ENCODE peak calls at places on chromosomes 1 and 21, in five cellular contexts. One of them, this sample, is unnamed.

GRCh38 chr1:9420835-9421532 is 118.3 kb upstream of the SLC25A33 start:
- DNase-seq in adrenal gland: no peak
- DNase-seq in lower lobe of right lung: no peak
- DNase-seq in stimulated activated CD8-positive, alpha-beta memory T cell treated with anti-CD3 and anti-CD28 coated beads, Interleukin-4, amount 100 ng/mL, for 1 hour: no peak
- DNase-seq in NCI-H345: no peak
- DNase-seq in this sample: no peak

GRCh38 chr1:23559136-23559984 is at the start of gene ID3:
- DNase-seq in NCI-H345: peak
- DNase-seq in lower lobe of right lung: peak
- DNase-seq in stimulated activated CD8-positive, alpha-beta memory T cell treated with anti-CD3 and anti-CD28 coated beads, Interleukin-4, amount 100 ng/mL, for 1 hour: peak
- DNase-seq in adrenal gland: peak
- DNase-seq in this sample: peak

GRCh38 chr1:5770981-5771765 is 221.1 kb downstream of the NPHP4 start:
- DNase-seq in NCI-H345: peak
- DNase-seq in adrenal gland: peak
- DNase-seq in stimulated activated CD8-positive, alpha-beta memory T cell treated with anti-CD3 and anti-CD28 coated beads, Interleukin-4, amount 100 ng/mL, for 1 hour: no peak
- DNase-seq in lower lobe of right lung: no peak
- DNase-seq in this sample: no peak

GRCh38 chr1:51303751-51304196 is 26.6 kb downstream of the TTC39A start:
- DNase-seq in stimulated activated CD8-positive, alpha-beta memory T cell treated with anti-CD3 and anti-CD28 coated beads, Interleukin-4, amount 100 ng/mL, for 1 hour: no peak
- DNase-seq in adrenal gland: peak
- DNase-seq in lower lobe of right lung: no peak
- DNase-seq in NCI-H345: no peak
- DNase-seq in this sample: no peak

GRCh38 chr1:162196387-162196786 is 126.9 kb downstream of the NOS1AP start:
- DNase-seq in lower lobe of right lung: no peak
- DNase-seq in adrenal gland: no peak
- DNase-seq in NCI-H345: no peak
- DNase-seq in stimulated activated CD8-positive, alpha-beta memory T cell treated with anti-CD3 and anti-CD28 coated beads, Interleukin-4, amount 100 ng/mL, for 1 hour: no peak
- DNase-seq in this sample: no peak

GRCh38 chr1:30183895-30184294 is 539.5 kb downstream of the MATN1 start:
- DNase-seq in stimulated activated CD8-positive, alpha-beta memory T cell treated with anti-CD3 and anti-CD28 coated beads, Interleukin-4, amount 100 ng/mL, for 1 hour: no peak
- DNase-seq in lower lobe of right lung: no peak
- DNase-seq in adrenal gland: no peak
- DNase-seq in NCI-H345: no peak
- DNase-seq in this sample: no peak

GRCh38 chr1:203464226-203464625 is 11.4 kb upstream of the PRELP start:
- DNase-seq in NCI-H345: peak
- DNase-seq in adrenal gland: no peak
- DNase-seq in stimulated activated CD8-positive, alpha-beta memory T cell treated with anti-CD3 and anti-CD28 coated beads, Interleukin-4, amount 100 ng/mL, for 1 hour: no peak
- DNase-seq in lower lobe of right lung: no peak
- DNase-seq in this sample: no peak

GRCh38 chr1:167529829-167530474 is 11.6 kb upstream of the CD247 start:
- DNase-seq in lower lobe of right lung: no peak
- DNase-seq in adrenal gland: no peak
- DNase-seq in NCI-H345: peak
- DNase-seq in stimulated activated CD8-positive, alpha-beta memory T cell treated with anti-CD3 and anti-CD28 coated beads, Interleukin-4, amount 100 ng/mL, for 1 hour: no peak
- DNase-seq in this sample: peak

GRCh38 chr1:152398812-152399698 is 15.0 kb downstream of the CRNN start:
- DNase-seq in stimulated activated CD8-positive, alpha-beta memory T cell treated with anti-CD3 and anti-CD28 coated beads, Interleukin-4, amount 100 ng/mL, for 1 hour: no peak
- DNase-seq in adrenal gland: no peak
- DNase-seq in NCI-H345: no peak
- DNase-seq in lower lobe of right lung: no peak
- DNase-seq in this sample: peak

GRCh38 chr21:46191686-46192575 is 7.7 kb upstream of the SPATC1L start:
- DNase-seq in lower lobe of right lung: no peak
- DNase-seq in NCI-H345: no peak
- DNase-seq in stimulated activated CD8-positive, alpha-beta memory T cell treated with anti-CD3 and anti-CD28 coated beads, Interleukin-4, amount 100 ng/mL, for 1 hour: no peak
- DNase-seq in adrenal gland: peak
- DNase-seq in this sample: no peak

GRCh38 chr1:157842939-157843338 is 1.3 kb upstream of the CD5L start:
- DNase-seq in stimulated activated CD8-positive, alpha-beta memory T cell treated with anti-CD3 and anti-CD28 coated beads, Interleukin-4, amount 100 ng/mL, for 1 hour: no peak
- DNase-seq in lower lobe of right lung: no peak
- DNase-seq in adrenal gland: no peak
- DNase-seq in NCI-H345: no peak
- DNase-seq in this sample: no peak

GRCh38 chr1:117754061-117754969 is 148.5 kb downstream of the TENT5C start:
- DNase-seq in lower lobe of right lung: no peak
- DNase-seq in stimulated activated CD8-positive, alpha-beta memory T cell treated with anti-CD3 and anti-CD28 coated beads, Interleukin-4, amount 100 ng/mL, for 1 hour: no peak
- DNase-seq in adrenal gland: peak
- DNase-seq in NCI-H345: peak
- DNase-seq in this sample: peak

GRCh38 chr1:38738207-38738606 is 121.4 kb downstream of the RRAGC start:
- DNase-seq in adrenal gland: no peak
- DNase-seq in stimulated activated CD8-positive, alpha-beta memory T cell treated with anti-CD3 and anti-CD28 coated beads, Interleukin-4, amount 100 ng/mL, for 1 hour: no peak
- DNase-seq in NCI-H345: no peak
- DNase-seq in lower lobe of right lung: no peak
- DNase-seq in this sample: no peak

GRCh38 chr1:150622219-150622975 is 7.0 kb downstream of the ENSA start:
- DNase-seq in stimulated activated CD8-positive, alpha-beta memory T cell treated with anti-CD3 and anti-CD28 coated beads, Interleukin-4, amount 100 ng/mL, for 1 hour: no peak
- DNase-seq in adrenal gland: no peak
- DNase-seq in lower lobe of right lung: peak
- DNase-seq in NCI-H345: no peak
- DNase-seq in this sample: no peak

GRCh38 chr1:246677842-246678241 is 46.4 kb upstream of the SCCPDH start:
- DNase-seq in NCI-H345: no peak
- DNase-seq in lower lobe of right lung: no peak
- DNase-seq in stimulated activated CD8-positive, alpha-beta memory T cell treated with anti-CD3 and anti-CD28 coated beads, Interleukin-4, amount 100 ng/mL, for 1 hour: no peak
- DNase-seq in adrenal gland: no peak
- DNase-seq in this sample: no peak

GRCh38 chr1:226627050-226627755 is 78.6 kb downstream of the STUM start:
- DNase-seq in lower lobe of right lung: peak
- DNase-seq in NCI-H345: no peak
- DNase-seq in adrenal gland: no peak
- DNase-seq in stimulated activated CD8-positive, alpha-beta memory T cell treated with anti-CD3 and anti-CD28 coated beads, Interleukin-4, amount 100 ng/mL, for 1 hour: no peak
- DNase-seq in this sample: no peak

GRCh38 chr1:100065969-100066227 is 66.8 kb downstream of the SASS6 start:
- DNase-seq in lower lobe of right lung: no peak
- DNase-seq in NCI-H345: no peak
- DNase-seq in stimulated activated CD8-positive, alpha-beta memory T cell treated with anti-CD3 and anti-CD28 coated beads, Interleukin-4, amount 100 ng/mL, for 1 hour: no peak
- DNase-seq in adrenal gland: no peak
- DNase-seq in this sample: no peak

GRCh38 chr1:220791287-220791686 is 4.6 kb downstream of the MTARC1 start:
- DNase-seq in lower lobe of right lung: no peak
- DNase-seq in adrenal gland: no peak
- DNase-seq in NCI-H345: peak
- DNase-seq in stimulated activated CD8-positive, alpha-beta memory T cell treated with anti-CD3 and anti-CD28 coated beads, Interleukin-4, amount 100 ng/mL, for 1 hour: no peak
- DNase-seq in this sample: no peak

GRCh38 chr1:15939181-15940109 is 36.5 kb downstream of the ZBTB17 start:
- DNase-seq in NCI-H345: no peak
- DNase-seq in stimulated activated CD8-positive, alpha-beta memory T cell treated with anti-CD3 and anti-CD28 coated beads, Interleukin-4, amount 100 ng/mL, for 1 hour: no peak
- DNase-seq in adrenal gland: peak
- DNase-seq in lower lobe of right lung: no peak
- DNase-seq in this sample: no peak

GRCh38 chr1:110186558-110186957 is 23.6 kb upstream of the KCNC4 start:
- DNase-seq in stimulated activated CD8-positive, alpha-beta memory T cell treated with anti-CD3 and anti-CD28 coated beads, Interleukin-4, amount 100 ng/mL, for 1 hour: no peak
- DNase-seq in adrenal gland: no peak
- DNase-seq in lower lobe of right lung: no peak
- DNase-seq in NCI-H345: no peak
- DNase-seq in this sample: no peak

This sample was measured in SHP77 treated with DMSO at 0.1 percent for 48 hours.